ENCODE peak calls at places on chromosomes 3 and 15, in five cellular contexts. One of them, this sample, is unnamed. For H3K4me1, the result is how much of the 10 kb centered on the place peaks cover.

GRCh38 chr15:31871159-31871886 is 159.0 kb upstream of the CHRNA7 start:
- DNase-seq in GM23338: peak
- DNase-seq in HCT116: no peak
- DNase-seq in Panc1: no peak
- DNase-seq in sigmoid colon: no peak
- DNase-seq in this sample: no peak

GRCh38 chr15:63565784-63566183 is 31.4 kb upstream of the FBXL22 start:
- DNase-seq in GM23338: no peak
- DNase-seq in HCT116: no peak
- DNase-seq in Panc1: no peak
- DNase-seq in sigmoid colon: no peak
- DNase-seq in this sample: no peak

GRCh38 chr3:97510795-97511194 is 253.8 kb upstream of the ARL6 start:
- DNase-seq in GM23338: peak
- DNase-seq in HCT116: no peak
- DNase-seq in Panc1: no peak
- DNase-seq in sigmoid colon: no peak
- DNase-seq in this sample: no peak

GRCh38 chr15:93759626-93760025 is 471.7 kb upstream of the MCTP2 start:
- DNase-seq in GM23338: no peak
- DNase-seq in HCT116: no peak
- DNase-seq in Panc1: no peak
- DNase-seq in sigmoid colon: no peak
- DNase-seq in this sample: no peak

GRCh38 chr15:40307421-40308165 is at the start of gene PLCB2:
- DNase-seq in GM23338: peak
- DNase-seq in HCT116: no peak
- DNase-seq in Panc1: no peak
- DNase-seq in sigmoid colon: peak
- DNase-seq in this sample: peak

GRCh38 chr15:73573572-73573971 is 59.6 kb downstream of the NPTN start:
- DNase-seq in GM23338: no peak
- DNase-seq in HCT116: no peak
- DNase-seq in Panc1: no peak
- DNase-seq in sigmoid colon: peak
- DNase-seq in this sample: no peak

GRCh38 chr3:42376397-42376798 is 34.0 kb downstream of the LYZL4 start:
- DNase-seq in GM23338: no peak
- DNase-seq in HCT116: peak
- DNase-seq in Panc1: no peak
- DNase-seq in sigmoid colon: no peak
- DNase-seq in this sample: no peak

GRCh38 chr3:171396048-171396447 is 64.2 kb downstream of the TNIK start:
- DNase-seq in GM23338: no peak
- DNase-seq in HCT116: no peak
- DNase-seq in Panc1: no peak
- DNase-seq in sigmoid colon: no peak
- DNase-seq in this sample: no peak

GRCh38 chr15:49088996-49089395 is 42.8 kb upstream of the SECISBP2L start:
- DNase-seq in GM23338: no peak
- DNase-seq in HCT116: no peak
- DNase-seq in Panc1: no peak
- DNase-seq in sigmoid colon: no peak
- DNase-seq in this sample: no peak
- TF ChIP-seq POLR2AphosphoS5 in GM23338: no peak
- TF ChIP-seq POLR2AphosphoS5 in HCT116: no peak
- TF ChIP-seq POLR2AphosphoS5 in Panc1: no peak
- TF ChIP-seq POLR2AphosphoS5 in sigmoid colon: no peak
- TF ChIP-seq POLR2AphosphoS5 in this sample: no peak

DNA sequence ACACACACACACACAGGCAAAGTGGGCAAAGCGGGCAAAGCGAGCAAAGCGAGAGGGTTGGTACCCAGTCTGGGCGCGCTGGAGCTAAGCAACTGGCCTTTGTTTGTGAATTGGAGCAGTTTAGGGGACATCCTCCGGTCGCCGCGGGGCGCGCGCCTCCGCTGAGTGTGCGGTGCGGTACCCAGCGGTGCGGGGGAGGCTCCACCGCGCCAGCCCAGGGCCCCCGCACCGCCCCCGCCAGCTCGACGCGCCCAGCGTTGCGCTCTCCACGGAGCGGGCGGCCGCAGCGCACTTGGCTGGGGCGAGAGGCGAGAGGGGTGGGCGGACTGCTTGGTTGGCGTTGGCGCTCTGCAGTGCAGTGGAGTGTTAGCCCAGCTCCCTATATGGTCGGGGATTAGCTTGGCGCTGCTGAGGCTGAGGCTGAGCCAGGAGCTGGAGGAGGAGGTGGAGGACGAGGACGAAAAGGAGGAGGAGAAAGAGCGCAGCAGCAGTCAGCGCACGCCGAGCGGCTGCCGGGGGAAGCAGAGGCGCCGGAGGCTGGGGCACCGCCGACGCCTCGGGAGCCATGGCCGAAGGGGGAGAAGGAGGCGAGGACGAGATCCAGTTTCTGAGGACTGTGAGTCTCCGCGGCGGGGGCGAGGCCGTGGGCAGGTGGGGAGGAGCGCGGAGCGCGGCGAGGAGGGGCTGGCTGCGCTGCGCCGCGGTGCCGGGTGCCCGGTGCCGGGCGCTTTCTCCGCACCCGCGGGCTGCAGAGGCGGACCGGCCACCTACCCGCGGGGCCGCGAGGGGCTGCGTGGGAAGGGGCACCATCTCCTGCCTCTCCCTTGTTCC is at the start of gene RYR3:
- DNase-seq in GM23338: peak
- DNase-seq in HCT116: no peak
- DNase-seq in Panc1: no peak
- DNase-seq in sigmoid colon: peak
- DNase-seq in this sample: no peak
- H3K4me3 ChIP-seq in GM23338: peak
- H3K4me3 ChIP-seq in HCT116: no peak
- H3K4me3 ChIP-seq in Panc1: no peak
- H3K4me3 ChIP-seq in sigmoid colon: peak
- H3K4me3 ChIP-seq in this sample: peak

GRCh38 chr3:152271465-152272035 is 2.8 kb downstream of the MBNL1 start:
- DNase-seq in GM23338: no peak
- DNase-seq in HCT116: no peak
- DNase-seq in Panc1: no peak
- DNase-seq in sigmoid colon: no peak
- DNase-seq in this sample: no peak
- H3K4me1 ChIP-seq in GM23338: under half
- H3K4me1 ChIP-seq in HCT116: half or more
- H3K4me1 ChIP-seq in Panc1: under half
- H3K4me1 ChIP-seq in sigmoid colon: half or more
- H3K4me1 ChIP-seq in this sample: half or more

GRCh38 chr3:52195297-52195597 is 2.7 kb upstream of the ALAS1 start:
- DNase-seq in GM23338: no peak
- DNase-seq in HCT116: no peak
- DNase-seq in Panc1: no peak
- DNase-seq in sigmoid colon: no peak
- DNase-seq in this sample: no peak

GRCh38 chr3:52193059-52193458 is 4.9 kb upstream of the ALAS1 start:
- DNase-seq in GM23338: no peak
- DNase-seq in HCT116: no peak
- DNase-seq in Panc1: no peak
- DNase-seq in sigmoid colon: peak
- DNase-seq in this sample: peak

GRCh38 chr3:52196977-52197376 is 983 bp upstream of the ALAS1 start:
- DNase-seq in GM23338: no peak
- DNase-seq in HCT116: no peak
- DNase-seq in Panc1: no peak
- DNase-seq in sigmoid colon: no peak
- DNase-seq in this sample: peak

GRCh38 chr3:52195823-52196331 is 2.1 kb upstream of the ALAS1 start:
- DNase-seq in GM23338: no peak
- DNase-seq in HCT116: no peak
- DNase-seq in Panc1: no peak
- DNase-seq in sigmoid colon: no peak
- DNase-seq in this sample: peak

DNA sequence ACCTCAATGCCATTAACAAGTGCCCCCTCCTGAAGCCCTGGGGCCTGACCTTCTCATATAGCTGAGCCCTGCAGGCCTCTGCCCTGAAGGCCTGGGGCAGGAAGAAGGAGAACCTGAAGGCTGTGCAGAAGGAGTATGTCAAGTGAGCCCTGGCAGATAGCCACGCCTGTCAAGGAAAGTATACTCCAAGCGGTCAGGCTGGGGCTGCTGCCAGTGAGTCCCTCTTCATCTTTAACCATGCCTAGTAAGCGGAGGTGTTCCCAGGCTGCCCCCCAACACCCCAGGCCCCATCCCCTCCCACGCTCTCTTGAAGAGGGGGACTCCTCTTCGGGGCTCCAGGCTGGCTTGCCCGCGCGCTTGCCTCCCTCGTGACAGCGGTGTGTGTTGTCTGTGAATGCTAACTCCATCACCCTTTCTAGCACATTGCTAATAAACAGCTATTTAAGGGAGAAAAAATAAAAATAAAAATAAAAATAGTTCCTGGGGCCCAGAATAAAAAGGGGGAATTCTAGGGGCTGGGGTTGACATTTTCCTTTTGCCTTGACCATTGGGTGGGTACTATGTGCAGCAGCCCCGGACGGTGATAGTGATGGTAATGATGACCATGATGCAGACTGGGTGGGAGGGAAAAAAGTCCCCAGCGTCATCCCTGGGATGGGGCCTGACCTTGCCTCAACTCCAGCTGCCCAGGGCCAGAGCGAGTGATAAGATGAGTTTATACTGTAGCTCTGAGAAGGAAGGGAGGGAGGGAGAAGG is 3.2 kb upstream of the ALAS1 start:
- DNase-seq in GM23338: no peak
- DNase-seq in HCT116: no peak
- DNase-seq in Panc1: no peak
- DNase-seq in sigmoid colon: peak
- DNase-seq in this sample: peak
- TF ChIP-seq POLR2AphosphoS5 in GM23338: no peak
- TF ChIP-seq POLR2AphosphoS5 in HCT116: no peak
- TF ChIP-seq POLR2AphosphoS5 in Panc1: no peak
- TF ChIP-seq POLR2AphosphoS5 in sigmoid colon: peak
- TF ChIP-seq POLR2AphosphoS5 in this sample: peak